ENCODE peak calls at places on chromosomes 4 and X, in ten cellular contexts. B is lower lobe of right lung; M is activated CD8-positive, alpha-beta memory T cell treated with anti-CD3 and anti-CD28 coated beads, Interleukin-2, amount 10 ng/mL, durations not matched to agents 7 days and 5 days; R is gastrocnemius medialis; X is pancreas; I is activated CD8-positive, alpha-beta T cell treated with anti-CD3 and anti-CD28 coated beads for 36 hours; D is T-helper 17 cell; S is effector memory CD8-positive, alpha-beta T cell; V is left lung; C is foreskin keratinocyte. Y is an unnamed sample.

GRCh38 chrX:10622197-10622596 is 1.8 kb upstream of the MID1 start:
- ATAC-seq in B (no peak), M (no peak), R (no peak), X (no peak), I (no peak), D (no peak), S (no peak), V (no peak), C (no peak), Y (no peak)

GRCh38 chrX:110964761-110965160 is 131.2 kb upstream of the PAK3 start:
- ATAC-seq in B (no peak), M (no peak), R (no peak), X (peak; percentile 23), I (no peak), D (no peak), S (no peak), V (no peak), C (no peak), Y (no peak)

GRCh38 chrX:100931218-100931924 is 2.7 kb upstream of the XKRX start:
- ATAC-seq in B (no peak), M (peak; percentile 72), R (no peak), X (no peak), I (peak; percentile 68), D (no peak), S (no peak), V (no peak), C (no peak), Y (no peak)

GRCh38 chr4:59126159-59126558 is 2016.0 kb upstream of the IGFBP7 start:
- ATAC-seq in B (no peak), M (no peak), R (no peak), X (no peak), I (no peak), D (no peak), S (no peak), V (no peak), C (no peak), Y (no peak)

GRCh38 chr4:184746532-184746870 is 12.6 kb upstream of the CENPU start:
- ATAC-seq in B (peak; percentile 83), M (no peak), R (peak; percentile 61), X (peak; percentile 86), I (no peak), D (no peak), S (no peak), V (peak; percentile 86), C (no peak), Y (peak; percentile 91)

GRCh38 chrX:69109036-69109663 is 56.1 kb downstream of the PJA1 start:
- ATAC-seq in B (no peak), M (no peak), R (no peak), X (no peak), I (no peak), D (no peak), S (no peak), V (no peak), C (peak; percentile 6), Y (no peak)

GRCh38 chr4:144579411-144580020 is 66.4 kb upstream of the HHIP start:
- ATAC-seq in B (no peak), M (no peak), R (no peak), X (no peak), I (no peak), D (no peak), S (no peak), V (no peak), C (peak; percentile 82), Y (peak; percentile 69)

GRCh38 chrX:70500826-70501225 is 56.2 kb downstream of the DLG3 start:
- ATAC-seq in B (peak; percentile 41), M (no peak), R (no peak), X (no peak), I (no peak), D (no peak), S (no peak), V (peak; percentile 70), C (no peak), Y (no peak)

GRCh38 chr4:93960916-93961315 is 132.4 kb downstream of the ATOH1 start:
- ATAC-seq in B (no peak), M (no peak), R (no peak), X (no peak), I (no peak), D (no peak), S (no peak), V (no peak), C (no peak), Y (no peak)

GRCh38 chr4:10207116-10207515 is 90.5 kb upstream of the WDR1 start:
- ATAC-seq in B (no peak), M (no peak), R (no peak), X (no peak), I (no peak), D (no peak), S (no peak), V (no peak), C (no peak), Y (no peak)

GRCh38 chr4:166153539-166153938 is 280.5 kb downstream of the TLL1 start:
- ATAC-seq in B (no peak), M (no peak), R (no peak), X (peak; percentile 55), I (no peak), D (no peak), S (no peak), V (peak; percentile 34), C (no peak), Y (no peak)

GRCh38 chrX:129553619-129554288 is 13.7 kb downstream of the OCRL start:
- ATAC-seq in B (no peak), M (no peak), R (no peak), X (no peak), I (no peak), D (no peak), S (no peak), V (no peak), C (no peak), Y (no peak)